ENCODE peak calls at places on chromosomes 12 and 14, in nine cellular contexts. One of them, this sample, is unnamed.

GRCh38 chr14:95156153-95156764 is 1.1 kb downstream of the DICER1 start:
- DNase-seq in upper lobe of left lung: no peak
- DNase-seq in SK-N-MC: no peak
- DNase-seq in H1: no peak
- DNase-seq in GM12891: peak
- DNase-seq in endothelial cell of umbilical vein: peak
- DNase-seq in stomach: no peak
- DNase-seq in GM23338: no peak
- DNase-seq in HL-60: no peak
- DNase-seq in this sample: no peak

GRCh38 chr12:100447405-100447804 is 26.3 kb upstream of the NR1H4 start:
- DNase-seq in upper lobe of left lung: no peak
- DNase-seq in SK-N-MC: no peak
- DNase-seq in H1: no peak
- DNase-seq in GM12891: no peak
- DNase-seq in endothelial cell of umbilical vein: no peak
- DNase-seq in stomach: no peak
- DNase-seq in GM23338: peak
- DNase-seq in HL-60: no peak
- DNase-seq in this sample: no peak

GRCh38 chr12:28172434-28173030 is 17.7 kb upstream of the CCDC91 start:
- DNase-seq in upper lobe of left lung: no peak
- DNase-seq in SK-N-MC: no peak
- DNase-seq in H1: no peak
- DNase-seq in GM12891: no peak
- DNase-seq in endothelial cell of umbilical vein: peak
- DNase-seq in stomach: peak
- DNase-seq in GM23338: peak
- DNase-seq in HL-60: no peak
- DNase-seq in this sample: no peak

GRCh38 chr14:42994001-42994736 is 1387.5 kb downstream of the LRFN5 start:
- DNase-seq in upper lobe of left lung: no peak
- DNase-seq in SK-N-MC: no peak
- DNase-seq in H1: no peak
- DNase-seq in GM12891: no peak
- DNase-seq in endothelial cell of umbilical vein: no peak
- DNase-seq in stomach: no peak
- DNase-seq in GM23338: no peak
- DNase-seq in HL-60: no peak
- DNase-seq in this sample: no peak

GRCh38 chr12:49019435-49020317 is 1.1 kb upstream of the PRKAG1 start:
- DNase-seq in upper lobe of left lung: no peak
- DNase-seq in SK-N-MC: no peak
- DNase-seq in H1: no peak
- DNase-seq in GM12891: peak
- DNase-seq in endothelial cell of umbilical vein: peak
- DNase-seq in stomach: no peak
- DNase-seq in GM23338: peak
- DNase-seq in HL-60: peak
- DNase-seq in this sample: no peak

GRCh38 chr14:50342211-50343080 is 30.3 kb downstream of the DMAC2L start:
- DNase-seq in upper lobe of left lung: peak
- DNase-seq in SK-N-MC: no peak
- DNase-seq in H1: no peak
- DNase-seq in GM12891: peak
- DNase-seq in endothelial cell of umbilical vein: peak
- DNase-seq in stomach: no peak
- DNase-seq in GM23338: peak
- DNase-seq in HL-60: no peak
- DNase-seq in this sample: no peak

GRCh38 chr12:27456618-27457017 is 10.1 kb downstream of the SMCO2 start:
- DNase-seq in upper lobe of left lung: no peak
- DNase-seq in SK-N-MC: no peak
- DNase-seq in H1: no peak
- DNase-seq in GM12891: no peak
- DNase-seq in endothelial cell of umbilical vein: no peak
- DNase-seq in stomach: no peak
- DNase-seq in GM23338: peak
- DNase-seq in HL-60: no peak
- DNase-seq in this sample: no peak

GRCh38 chr12:90036641-90037040 is 328.0 kb upstream of the ATP2B1 start:
- DNase-seq in upper lobe of left lung: no peak
- DNase-seq in SK-N-MC: no peak
- DNase-seq in H1: no peak
- DNase-seq in GM12891: no peak
- DNase-seq in endothelial cell of umbilical vein: peak
- DNase-seq in stomach: no peak
- DNase-seq in GM23338: no peak
- DNase-seq in HL-60: no peak
- DNase-seq in this sample: no peak

GRCh38 chr12:12704593-12705230 is 8.7 kb upstream of the GPR19 start:
- DNase-seq in upper lobe of left lung: peak
- DNase-seq in SK-N-MC: no peak
- DNase-seq in H1: no peak
- DNase-seq in GM12891: no peak
- DNase-seq in endothelial cell of umbilical vein: peak
- DNase-seq in stomach: peak
- DNase-seq in GM23338: peak
- DNase-seq in HL-60: peak
- DNase-seq in this sample: peak

GRCh38 chr12:102950107-102950949 is 7.1 kb upstream of the ASCL1 start:
- DNase-seq in upper lobe of left lung: no peak
- DNase-seq in SK-N-MC: no peak
- DNase-seq in H1: no peak
- DNase-seq in GM12891: no peak
- DNase-seq in endothelial cell of umbilical vein: no peak
- DNase-seq in stomach: peak
- DNase-seq in GM23338: peak
- DNase-seq in HL-60: no peak
- DNase-seq in this sample: no peak

GRCh38 chr14:88490168-88490567 is 64.6 kb downstream of the PTPN21 start:
- DNase-seq in upper lobe of left lung: no peak
- DNase-seq in SK-N-MC: no peak
- DNase-seq in H1: no peak
- DNase-seq in GM12891: no peak
- DNase-seq in endothelial cell of umbilical vein: no peak
- DNase-seq in stomach: no peak
- DNase-seq in GM23338: peak
- DNase-seq in HL-60: no peak
- DNase-seq in this sample: no peak

GRCh38 chr12:3225154-3225795 is 148.1 kb downstream of the TSPAN9 start:
- DNase-seq in upper lobe of left lung: no peak
- DNase-seq in SK-N-MC: no peak
- DNase-seq in H1: no peak
- DNase-seq in GM12891: no peak
- DNase-seq in endothelial cell of umbilical vein: peak
- DNase-seq in stomach: no peak
- DNase-seq in GM23338: no peak
- DNase-seq in HL-60: no peak
- DNase-seq in this sample: no peak

GRCh38 chr12:122980192-122981035 is at the start of gene ARL6IP4:
- DNase-seq in upper lobe of left lung: peak
- DNase-seq in SK-N-MC: no peak
- DNase-seq in H1: no peak
- DNase-seq in GM12891: peak
- DNase-seq in endothelial cell of umbilical vein: peak
- DNase-seq in stomach: peak
- DNase-seq in GM23338: peak
- DNase-seq in HL-60: peak
- DNase-seq in this sample: peak

GRCh38 chr12:97837401-97837800 is 374.8 kb downstream of the RMST start:
- DNase-seq in upper lobe of left lung: peak
- DNase-seq in SK-N-MC: no peak
- DNase-seq in H1: no peak
- DNase-seq in GM12891: no peak
- DNase-seq in endothelial cell of umbilical vein: no peak
- DNase-seq in stomach: no peak
- DNase-seq in GM23338: no peak
- DNase-seq in HL-60: no peak
- DNase-seq in this sample: peak

GRCh38 chr14:91901449-91902250 is 34.3 kb upstream of the TC2N start:
- DNase-seq in upper lobe of left lung: no peak
- DNase-seq in SK-N-MC: no peak
- DNase-seq in H1: no peak
- DNase-seq in GM12891: no peak
- DNase-seq in endothelial cell of umbilical vein: peak
- DNase-seq in stomach: peak
- DNase-seq in GM23338: no peak
- DNase-seq in HL-60: no peak
- DNase-seq in this sample: no peak

GRCh38 chr12:105100998-105101397 is 6.5 kb upstream of the WASHC4 start:
- DNase-seq in upper lobe of left lung: no peak
- DNase-seq in SK-N-MC: no peak
- DNase-seq in H1: no peak
- DNase-seq in GM12891: no peak
- DNase-seq in endothelial cell of umbilical vein: peak
- DNase-seq in stomach: no peak
- DNase-seq in GM23338: no peak
- DNase-seq in HL-60: no peak
- DNase-seq in this sample: no peak

GRCh38 chr12:121872546-121873223 is 14.0 kb upstream of the HPD start:
- DNase-seq in upper lobe of left lung: no peak
- DNase-seq in SK-N-MC: no peak
- DNase-seq in H1: no peak
- DNase-seq in GM12891: no peak
- DNase-seq in endothelial cell of umbilical vein: no peak
- DNase-seq in stomach: peak
- DNase-seq in GM23338: no peak
- DNase-seq in HL-60: no peak
- DNase-seq in this sample: no peak

GRCh38 chr14:60805881-60806569 is 71.5 kb downstream of the MNAT1 start:
- DNase-seq in upper lobe of left lung: no peak
- DNase-seq in SK-N-MC: no peak
- DNase-seq in H1: no peak
- DNase-seq in GM12891: no peak
- DNase-seq in endothelial cell of umbilical vein: peak
- DNase-seq in stomach: no peak
- DNase-seq in GM23338: no peak
- DNase-seq in HL-60: no peak
- DNase-seq in this sample: no peak

GRCh38 chr14:75991753-75992152 is 6.2 kb downstream of the IFT43 start:
- DNase-seq in upper lobe of left lung: no peak
- DNase-seq in SK-N-MC: no peak
- DNase-seq in H1: no peak
- DNase-seq in GM12891: no peak
- DNase-seq in endothelial cell of umbilical vein: no peak
- DNase-seq in stomach: no peak
- DNase-seq in GM23338: no peak
- DNase-seq in HL-60: no peak
- DNase-seq in this sample: no peak
- TF ChIP-seq POLR2AphosphoS5 in upper lobe of left lung: no peak
- TF ChIP-seq POLR2AphosphoS5 in SK-N-MC: no peak
- TF ChIP-seq POLR2AphosphoS5 in H1: no peak
- TF ChIP-seq POLR2AphosphoS5 in GM12891: no peak
- TF ChIP-seq POLR2AphosphoS5 in endothelial cell of umbilical vein: no peak
- TF ChIP-seq POLR2AphosphoS5 in stomach: no peak
- TF ChIP-seq POLR2AphosphoS5 in GM23338: no peak
- TF ChIP-seq POLR2AphosphoS5 in HL-60: no peak
- TF ChIP-seq POLR2AphosphoS5 in this sample: no peak

DNA sequence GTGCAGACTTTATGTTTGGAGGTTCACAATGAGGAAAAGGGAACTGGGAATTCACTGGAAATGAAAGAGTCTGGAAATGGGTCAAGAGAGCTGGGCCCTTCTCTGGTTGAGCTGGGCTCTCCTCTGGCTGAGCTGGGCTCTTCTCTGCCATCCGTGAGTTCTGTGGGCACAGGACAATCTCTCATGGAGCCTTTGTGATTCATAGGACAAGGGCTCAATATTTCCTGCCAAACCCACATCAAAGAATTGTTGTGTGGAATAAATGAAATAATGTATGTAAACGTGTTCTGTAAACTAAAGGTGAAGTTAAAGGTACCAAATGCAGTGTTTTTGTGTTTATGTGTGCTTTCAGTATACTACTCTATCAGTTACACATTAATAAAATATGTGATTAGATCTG is 95.5 kb upstream of the OVCH1 start:
- DNase-seq in upper lobe of left lung: no peak
- DNase-seq in SK-N-MC: no peak
- DNase-seq in H1: no peak
- DNase-seq in GM12891: no peak
- DNase-seq in endothelial cell of umbilical vein: no peak
- DNase-seq in stomach: no peak
- DNase-seq in GM23338: no peak
- DNase-seq in HL-60: no peak
- DNase-seq in this sample: no peak
- TF ChIP-seq POLR2AphosphoS5 in upper lobe of left lung: no peak
- TF ChIP-seq POLR2AphosphoS5 in SK-N-MC: no peak
- TF ChIP-seq POLR2AphosphoS5 in H1: no peak
- TF ChIP-seq POLR2AphosphoS5 in GM12891: no peak
- TF ChIP-seq POLR2AphosphoS5 in endothelial cell of umbilical vein: no peak
- TF ChIP-seq POLR2AphosphoS5 in stomach: no peak
- TF ChIP-seq POLR2AphosphoS5 in GM23338: no peak
- TF ChIP-seq POLR2AphosphoS5 in HL-60: no peak
- TF ChIP-seq POLR2AphosphoS5 in this sample: no peak

GRCh38 chr14:71812693-71813092 is 119.5 kb upstream of the RGS6 start:
- DNase-seq in upper lobe of left lung: no peak
- DNase-seq in SK-N-MC: no peak
- DNase-seq in H1: no peak
- DNase-seq in GM12891: no peak
- DNase-seq in endothelial cell of umbilical vein: no peak
- DNase-seq in stomach: no peak
- DNase-seq in GM23338: no peak
- DNase-seq in HL-60: no peak
- DNase-seq in this sample: no peak
- TF ChIP-seq POLR2AphosphoS5 in upper lobe of left lung: no peak
- TF ChIP-seq POLR2AphosphoS5 in SK-N-MC: no peak
- TF ChIP-seq POLR2AphosphoS5 in H1: no peak
- TF ChIP-seq POLR2AphosphoS5 in GM12891: no peak
- TF ChIP-seq POLR2AphosphoS5 in endothelial cell of umbilical vein: no peak
- TF ChIP-seq POLR2AphosphoS5 in stomach: no peak
- TF ChIP-seq POLR2AphosphoS5 in GM23338: no peak
- TF ChIP-seq POLR2AphosphoS5 in HL-60: no peak
- TF ChIP-seq POLR2AphosphoS5 in this sample: no peak

GRCh38 chr12:6471992-6472366 is 1.5 kb upstream of the VAMP1 start:
- DNase-seq in upper lobe of left lung: no peak
- DNase-seq in SK-N-MC: no peak
- DNase-seq in H1: no peak
- DNase-seq in GM12891: no peak
- DNase-seq in endothelial cell of umbilical vein: no peak
- DNase-seq in stomach: no peak
- DNase-seq in GM23338: no peak
- DNase-seq in HL-60: peak
- DNase-seq in this sample: no peak

GRCh38 chr12:6469092-6469491 is 1.4 kb downstream of the VAMP1 start:
- DNase-seq in upper lobe of left lung: no peak
- DNase-seq in SK-N-MC: no peak
- DNase-seq in H1: no peak
- DNase-seq in GM12891: no peak
- DNase-seq in endothelial cell of umbilical vein: no peak
- DNase-seq in stomach: no peak
- DNase-seq in GM23338: no peak
- DNase-seq in HL-60: no peak
- DNase-seq in this sample: no peak

GRCh38 chr12:6468283-6468575 is 2.2 kb downstream of the VAMP1 start:
- DNase-seq in upper lobe of left lung: no peak
- DNase-seq in SK-N-MC: no peak
- DNase-seq in H1: no peak
- DNase-seq in GM12891: no peak
- DNase-seq in endothelial cell of umbilical vein: no peak
- DNase-seq in stomach: no peak
- DNase-seq in GM23338: no peak
- DNase-seq in HL-60: no peak
- DNase-seq in this sample: no peak

GRCh38 chr12:6470375-6471163 is at the start of gene VAMP1:
- DNase-seq in upper lobe of left lung: peak
- DNase-seq in SK-N-MC: peak
- DNase-seq in H1: peak
- DNase-seq in GM12891: peak
- DNase-seq in endothelial cell of umbilical vein: peak
- DNase-seq in stomach: peak
- DNase-seq in GM23338: peak
- DNase-seq in HL-60: peak
- DNase-seq in this sample: peak

GRCh38 chr12:6469609-6470374 is 685 bp downstream of the VAMP1 start:
- DNase-seq in upper lobe of left lung: no peak
- DNase-seq in SK-N-MC: no peak
- DNase-seq in H1: no peak
- DNase-seq in GM12891: no peak
- DNase-seq in endothelial cell of umbilical vein: no peak
- DNase-seq in stomach: no peak
- DNase-seq in GM23338: peak
- DNase-seq in HL-60: no peak
- DNase-seq in this sample: no peak
- TF ChIP-seq POLR2AphosphoS5 in upper lobe of left lung: no peak
- TF ChIP-seq POLR2AphosphoS5 in SK-N-MC: no peak
- TF ChIP-seq POLR2AphosphoS5 in H1: no peak
- TF ChIP-seq POLR2AphosphoS5 in GM12891: no peak
- TF ChIP-seq POLR2AphosphoS5 in endothelial cell of umbilical vein: no peak
- TF ChIP-seq POLR2AphosphoS5 in stomach: no peak
- TF ChIP-seq POLR2AphosphoS5 in GM23338: no peak
- TF ChIP-seq POLR2AphosphoS5 in HL-60: no peak
- TF ChIP-seq POLR2AphosphoS5 in this sample: no peak

This sample was measured in breast epithelium.